ENCODE peak calls at places on chromosomes 6 and 20, in seven cellular contexts. P is PC-9, C is left lung, Y is psoas muscle, V is body of pancreas, Z is tibial artery, U is Caco-2. F is an unnamed sample.
A peak's percentile ranks its signal among the peaks of the same experiment; 100 is the strongest.

GRCh38 chr6:93423542-93423941 is 4.2 kb upstream of the EPHA7 start:
- DNase-seq in Z (no peak), P (no peak), U (peak; percentile 41), Y (no peak), V (peak; percentile 22), C (no peak), F (peak; percentile 26)

GRCh38 chr20:47557791-47558190 is 56.1 kb downstream of the NCOA3 start:
- DNase-seq in Z (no peak), Y (no peak), V (no peak), C (no peak), U (no peak), P (no peak), F (no peak)

GRCh38 chr6:27743787-27744186 is 168.4 kb downstream of the OR2B2 start:
- DNase-seq in C (no peak), Z (no peak), P (no peak), U (no peak), Y (no peak), V (no peak), F (no peak)

GRCh38 chr6:140871911-140872310 is 1260.8 kb upstream of the GJE1 start:
- DNase-seq in U (no peak), C (no peak), Y (no peak), V (no peak), Z (no peak), P (no peak), F (no peak)

GRCh38 chr6:131954775-131955107 is 3.6 kb upstream of the CCN2 start:
- DNase-seq in C (no peak), Z (peak; percentile 70), U (peak; percentile 27), P (peak; percentile 42), Y (no peak), V (peak; percentile 51), F (peak; percentile 65)

GRCh38 chr6:99543968-99544367 is 24.5 kb downstream of the CCNC start:
- DNase-seq in P (no peak), C (no peak), V (no peak), U (no peak), Y (no peak), Z (no peak), F (no peak)

GRCh38 chr6:132798820-132799538 is 542 bp upstream of the SLC18B1 start:
- DNase-seq in V (peak; percentile 88), Z (peak; percentile 70), C (peak; percentile 81), P (peak; percentile 85), U (peak; percentile 79), Y (peak; percentile 76), F (peak; percentile 84)

GRCh38 chr6:141562801-141563763 is 569.6 kb upstream of the GJE1 start:
- DNase-seq in P (peak; percentile 52), V (peak; percentile 61), C (no peak), Z (peak; percentile 78), U (no peak), Y (peak; percentile 50), F (peak; percentile 69)

GRCh38 chr20:496126-496696 is 33.9 kb upstream of the TBC1D20 start:
- DNase-seq in Y (no peak), Z (no peak), V (no peak), U (no peak), C (no peak), P (peak; percentile 79), F (no peak)

GRCh38 chr6:21087188-21087587 is 506.4 kb upstream of the SOX4 start:
- DNase-seq in Z (no peak), U (no peak), Y (no peak), V (no peak), P (no peak), C (no peak), F (no peak)

GRCh38 chr20:17399303-17399985 is 131.7 kb downstream of the BFSP1 start:
- DNase-seq in V (no peak), P (no peak), C (no peak), U (no peak), Z (no peak), Y (no peak), F (no peak)

GRCh38 chr6:34145161-34146020 is 496 bp downstream of the GRM4 start:
- DNase-seq in Y (peak; percentile 51), C (no peak), P (no peak), U (no peak), V (no peak), Z (no peak), F (peak; percentile 22)

GRCh38 chr6:162882817-162883481 is 155.2 kb downstream of the PACRG start:
- DNase-seq in Y (no peak), V (no peak), Z (no peak), P (no peak), U (no peak), C (no peak), F (no peak)

GRCh38 chr6:73879466-73879865 is 183.5 kb downstream of the CD109 start:
- DNase-seq in C (no peak), Z (no peak), V (no peak), U (no peak), P (no peak), Y (no peak), F (no peak)

GRCh38 chr6:36350681-36351091 is 14.0 kb upstream of the BNIP5 start:
- DNase-seq in U (no peak), V (no peak), Z (no peak), Y (no peak), P (peak; percentile 80), C (no peak), F (no peak)

GRCh38 chr20:36181934-36182603 is 27.5 kb downstream of the EPB41L1 start:
- DNase-seq in P (no peak), V (no peak), C (no peak), Z (no peak), Y (no peak), U (no peak), F (no peak)

GRCh38 chr20:25510202-25510601 is 75.1 kb downstream of the NINL start:
- DNase-seq in Z (no peak), V (no peak), U (no peak), P (no peak), C (no peak), Y (no peak), F (no peak)

GRCh38 chr20:25509084-25509483 is 76.2 kb downstream of the NINL start:
- DNase-seq in U (no peak), P (no peak), C (no peak), V (no peak), Z (no peak), Y (no peak), F (no peak)

GRCh38 chr20:25504366-25505135 is 80.8 kb downstream of the NINL start:
- DNase-seq in C (no peak), U (no peak), Y (no peak), P (no peak), Z (no peak), V (no peak), F (no peak)

GRCh38 chr20:25508083-25508770 is 77.1 kb downstream of the NINL start:
- DNase-seq in Y (no peak), P (peak; percentile 66), Z (no peak), U (no peak), V (peak; percentile 37), C (no peak), F (peak; percentile 62)

GRCh38 chr20:25507385-25508082 is 77.8 kb downstream of the NINL start:
- DNase-seq in C (no peak), P (no peak), U (no peak), Z (no peak), Y (no peak), V (no peak), F (no peak)
- TF ChIP-seq CTCF in C (no peak), P (no peak), U (no peak), Z (no peak), Y (no peak), V (no peak), F (no peak)

DNA sequence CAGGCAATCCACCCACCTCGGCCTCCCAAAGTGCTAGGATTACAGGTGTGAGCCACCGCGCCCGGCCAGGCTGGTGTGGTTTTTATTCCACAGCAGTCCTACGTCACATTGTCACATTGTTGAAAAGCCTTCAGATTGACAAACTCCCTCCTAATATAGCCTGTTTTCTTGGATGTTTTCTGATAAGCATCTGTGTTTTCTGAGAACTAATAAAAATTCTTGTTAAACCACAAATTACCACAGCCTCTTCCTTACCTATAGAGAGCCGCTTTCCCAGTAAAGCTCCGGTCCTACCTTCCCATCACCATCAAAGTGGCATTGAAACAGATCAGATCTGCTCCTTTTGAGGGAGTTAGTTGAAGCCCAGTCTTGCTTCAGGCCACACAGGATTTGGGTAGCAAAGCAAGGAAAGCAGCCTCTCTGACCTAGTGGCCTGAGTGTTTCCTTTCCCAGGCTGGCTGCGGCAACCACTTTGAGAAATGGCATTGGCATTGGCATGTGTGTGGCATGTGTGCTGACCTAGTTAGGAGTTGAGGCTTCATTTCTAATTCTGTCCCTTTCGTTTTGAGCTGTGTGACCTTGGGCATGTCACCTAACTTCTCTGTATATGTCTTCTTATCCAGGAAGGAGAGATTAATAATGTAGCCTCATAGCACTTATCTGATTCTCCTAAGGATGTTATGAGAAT is 1.7 kb upstream of the PKIG start:
- DNase-seq in Y (peak; percentile 63), C (no peak), V (no peak), P (peak; percentile 90), U (no peak), Z (no peak), F (no peak)
- H3K4me1 ChIP-seq in Y (peaks cover 59% of the 10 kb centered on the region), C (peaks cover 9% of the 10 kb centered on the region), V (peaks cover 5% of the 10 kb centered on the region), P (peaks cover 14% of the 10 kb centered on the region), U (no peaks in the 10 kb centered on the region), Z (peaks cover 36% of the 10 kb centered on the region), F (peaks cover 40% of the 10 kb centered on the region)

DNA sequence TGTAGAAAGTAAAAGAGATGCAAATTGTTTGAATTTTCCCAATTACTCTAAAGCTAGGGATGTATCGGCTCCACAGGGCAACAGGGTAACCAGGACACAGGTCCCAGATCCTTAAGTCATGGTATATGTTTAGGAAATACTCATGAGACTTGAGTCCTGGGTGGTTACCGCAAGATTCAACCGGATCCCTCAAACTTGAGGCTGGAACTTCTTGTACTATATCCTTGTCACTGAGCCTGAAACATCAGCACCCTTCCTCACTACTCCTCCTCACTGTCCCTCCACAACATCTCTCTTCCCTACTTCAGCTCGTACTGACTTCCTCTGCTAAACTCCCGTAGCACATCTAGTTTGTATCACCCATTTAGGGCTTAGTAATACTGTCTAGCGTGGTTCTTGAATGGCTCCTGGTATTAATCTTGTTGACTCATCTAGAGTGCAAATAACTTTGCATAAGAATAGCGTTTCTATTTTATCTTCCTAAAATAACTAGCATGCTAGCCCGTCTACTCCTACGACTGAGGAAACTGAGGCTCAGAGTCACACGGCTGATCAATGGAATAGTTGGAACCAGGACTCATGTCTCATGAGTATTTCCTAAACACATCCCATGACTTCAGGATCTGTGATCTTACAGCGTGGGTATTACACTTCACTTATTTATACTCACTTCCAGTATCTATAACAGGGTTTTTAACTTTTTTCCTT is 72.1 kb downstream of the FILIP1 start:
- DNase-seq in Y (no peak), P (no peak), V (no peak), C (no peak), Z (no peak), U (no peak), F (no peak)
- TF ChIP-seq CTCF in Y (no peak), P (no peak), V (no peak), C (no peak), Z (no peak), U (no peak), F (no peak)

GRCh38 chr20:38032585-38033329 is 499 bp downstream of the TTI1 start:
- DNase-seq in V (peak; percentile 20), C (no peak), Z (no peak), Y (peak; percentile 50), U (no peak), P (no peak), F (no peak)

GRCh38 chr20:38034961-38035360 is 1.4 kb downstream of the RPRD1B start:
- DNase-seq in Z (no peak), P (no peak), U (no peak), V (no peak), Y (no peak), C (no peak), F (no peak)

GRCh38 chr20:38031957-38032356 is 1.3 kb downstream of the TTI1 start:
- DNase-seq in Y (no peak), V (no peak), C (no peak), Z (no peak), P (no peak), U (no peak), F (no peak)

GRCh38 chr20:38033330-38034107 is at the start of the genes RPRD1B and TTI1:
- DNase-seq in U (peak; percentile 96), V (peak; percentile 91), C (peak; percentile 95), Y (peak; percentile 95), Z (peak; percentile 95), P (peak; percentile 79), F (peak; percentile 92)

GRCh38 chr20:38034108-38034649 is 633 bp downstream of the RPRD1B start:
- DNase-seq in C (no peak), U (no peak), Z (no peak), P (no peak), V (no peak), Y (no peak), F (no peak)
- H3K4me1 ChIP-seq in C (peaks cover 26% of the 10 kb centered on the region), U (peaks cover 41% of the 10 kb centered on the region), Z (peaks cover 44% of the 10 kb centered on the region), P (peaks cover 47% of the 10 kb centered on the region), V (peaks cover 55% of the 10 kb centered on the region), Y (peaks cover 62% of the 10 kb centered on the region), F (peaks cover 46% of the 10 kb centered on the region)